ENCODE peak calls at places on chromosomes 2 and 18, in seven cellular contexts. One of them, this sample, is unnamed.

GRCh38 chr18:76219023-76219422 is 276.0 kb downstream of the ZNF516 start:
- DNase-seq in NCI-H2081 treated with DMSO at 0.1 percent for 48 hours: no peak
- DNase-seq in skeletal muscle cell: no peak
- DNase-seq in IMR-90: no peak
- DNase-seq in COR-L47: no peak
- DNase-seq in SK-N-MC: no peak
- DNase-seq in transverse colon: no peak
- DNase-seq in this sample: no peak

GRCh38 chr18:62617793-62618591 is 95.2 kb downstream of the ZCCHC2 start:
- DNase-seq in transverse colon: no peak
- DNase-seq in SK-N-MC: no peak
- DNase-seq in IMR-90: no peak
- DNase-seq in COR-L47: no peak
- DNase-seq in skeletal muscle cell: no peak
- DNase-seq in NCI-H2081 treated with DMSO at 0.1 percent for 48 hours: no peak
- DNase-seq in this sample: no peak

GRCh38 chr18:52160652-52161051 is 179.3 kb upstream of the DCC start:
- DNase-seq in skeletal muscle cell: no peak
- DNase-seq in SK-N-MC: no peak
- DNase-seq in NCI-H2081 treated with DMSO at 0.1 percent for 48 hours: no peak
- DNase-seq in transverse colon: no peak
- DNase-seq in IMR-90: no peak
- DNase-seq in COR-L47: no peak
- DNase-seq in this sample: no peak

GRCh38 chr2:74066491-74067203 is 81.1 kb downstream of the BOLA3 start:
- DNase-seq in transverse colon: no peak
- DNase-seq in IMR-90: no peak
- DNase-seq in SK-N-MC: no peak
- DNase-seq in NCI-H2081 treated with DMSO at 0.1 percent for 48 hours: no peak
- DNase-seq in COR-L47: no peak
- DNase-seq in skeletal muscle cell: no peak
- DNase-seq in this sample: no peak

GRCh38 chr2:195651041-195651440 is 6.0 kb upstream of the SLC39A10 start:
- DNase-seq in transverse colon: no peak
- DNase-seq in SK-N-MC: no peak
- DNase-seq in IMR-90: no peak
- DNase-seq in COR-L47: no peak
- DNase-seq in skeletal muscle cell: no peak
- DNase-seq in NCI-H2081 treated with DMSO at 0.1 percent for 48 hours: no peak
- DNase-seq in this sample: no peak

GRCh38 chr2:67840460-67841068 is 222.2 kb downstream of the C1D start:
- DNase-seq in IMR-90: peak
- DNase-seq in skeletal muscle cell: peak
- DNase-seq in transverse colon: peak
- DNase-seq in NCI-H2081 treated with DMSO at 0.1 percent for 48 hours: no peak
- DNase-seq in SK-N-MC: no peak
- DNase-seq in COR-L47: peak
- DNase-seq in this sample: no peak

GRCh38 chr2:149064365-149064841 is 25.9 kb downstream of the LYPD6B start:
- DNase-seq in skeletal muscle cell: no peak
- DNase-seq in COR-L47: no peak
- DNase-seq in NCI-H2081 treated with DMSO at 0.1 percent for 48 hours: no peak
- DNase-seq in SK-N-MC: no peak
- DNase-seq in transverse colon: peak
- DNase-seq in IMR-90: no peak
- DNase-seq in this sample: no peak

GRCh38 chr2:51711761-51712160 is 679.8 kb upstream of the NRXN1 start:
- DNase-seq in COR-L47: no peak
- DNase-seq in IMR-90: peak
- DNase-seq in SK-N-MC: no peak
- DNase-seq in skeletal muscle cell: peak
- DNase-seq in transverse colon: no peak
- DNase-seq in NCI-H2081 treated with DMSO at 0.1 percent for 48 hours: no peak
- DNase-seq in this sample: no peak

GRCh38 chr2:191847764-191848163 is 876 bp upstream of the CAVIN2 start:
- DNase-seq in COR-L47: no peak
- DNase-seq in skeletal muscle cell: no peak
- DNase-seq in transverse colon: no peak
- DNase-seq in SK-N-MC: no peak
- DNase-seq in IMR-90: no peak
- DNase-seq in NCI-H2081 treated with DMSO at 0.1 percent for 48 hours: no peak
- DNase-seq in this sample: no peak

GRCh38 chr2:35819053-35819452 is 536.5 kb upstream of the CRIM1 start:
- DNase-seq in SK-N-MC: no peak
- DNase-seq in skeletal muscle cell: no peak
- DNase-seq in NCI-H2081 treated with DMSO at 0.1 percent for 48 hours: no peak
- DNase-seq in COR-L47: no peak
- DNase-seq in IMR-90: no peak
- DNase-seq in transverse colon: no peak
- DNase-seq in this sample: no peak

GRCh38 chr2:49490710-49491109 is 336.4 kb upstream of the FSHR start:
- DNase-seq in skeletal muscle cell: no peak
- DNase-seq in COR-L47: peak
- DNase-seq in SK-N-MC: no peak
- DNase-seq in IMR-90: no peak
- DNase-seq in transverse colon: peak
- DNase-seq in NCI-H2081 treated with DMSO at 0.1 percent for 48 hours: peak
- DNase-seq in this sample: no peak

GRCh38 chr2:222869252-222869560 is 8.4 kb downstream of the ACSL3 start:
- DNase-seq in skeletal muscle cell: no peak
- DNase-seq in transverse colon: no peak
- DNase-seq in IMR-90: no peak
- DNase-seq in SK-N-MC: no peak
- DNase-seq in NCI-H2081 treated with DMSO at 0.1 percent for 48 hours: no peak
- DNase-seq in COR-L47: no peak
- DNase-seq in this sample: no peak

GRCh38 chr2:137706786-137707613 is 257.3 kb upstream of the HNMT start:
- DNase-seq in SK-N-MC: no peak
- DNase-seq in skeletal muscle cell: no peak
- DNase-seq in NCI-H2081 treated with DMSO at 0.1 percent for 48 hours: no peak
- DNase-seq in IMR-90: no peak
- DNase-seq in COR-L47: no peak
- DNase-seq in transverse colon: no peak
- DNase-seq in this sample: no peak

GRCh38 chr2:190417045-190417842 is 9.1 kb downstream of the MFSD6 start:
- DNase-seq in transverse colon: no peak
- DNase-seq in COR-L47: no peak
- DNase-seq in skeletal muscle cell: no peak
- DNase-seq in SK-N-MC: no peak
- DNase-seq in NCI-H2081 treated with DMSO at 0.1 percent for 48 hours: no peak
- DNase-seq in IMR-90: no peak
- DNase-seq in this sample: no peak

GRCh38 chr2:144995482-144995881 is 475.6 kb upstream of the ZEB2 start:
- DNase-seq in NCI-H2081 treated with DMSO at 0.1 percent for 48 hours: no peak
- DNase-seq in SK-N-MC: no peak
- DNase-seq in COR-L47: no peak
- DNase-seq in skeletal muscle cell: no peak
- DNase-seq in IMR-90: no peak
- DNase-seq in transverse colon: no peak
- DNase-seq in this sample: no peak

GRCh38 chr18:7683753-7684152 is 116.6 kb downstream of the PTPRM start:
- DNase-seq in SK-N-MC: no peak
- DNase-seq in skeletal muscle cell: no peak
- DNase-seq in COR-L47: no peak
- DNase-seq in transverse colon: no peak
- DNase-seq in IMR-90: no peak
- DNase-seq in NCI-H2081 treated with DMSO at 0.1 percent for 48 hours: no peak
- DNase-seq in this sample: no peak

GRCh38 chr18:33957705-33958104 is 267.0 kb downstream of the NOL4 start:
- DNase-seq in SK-N-MC: no peak
- DNase-seq in NCI-H2081 treated with DMSO at 0.1 percent for 48 hours: no peak
- DNase-seq in skeletal muscle cell: no peak
- DNase-seq in IMR-90: no peak
- DNase-seq in COR-L47: peak
- DNase-seq in transverse colon: no peak
- DNase-seq in this sample: no peak

GRCh38 chr2:7835693-7836680 is 845.9 kb upstream of the ID2 start:
- DNase-seq in IMR-90: no peak
- DNase-seq in transverse colon: no peak
- DNase-seq in skeletal muscle cell: no peak
- DNase-seq in COR-L47: no peak
- DNase-seq in SK-N-MC: no peak
- DNase-seq in NCI-H2081 treated with DMSO at 0.1 percent for 48 hours: no peak
- DNase-seq in this sample: no peak

GRCh38 chr2:26934335-26934724 is 36.1 kb upstream of the MAPRE3 start:
- DNase-seq in IMR-90: no peak
- DNase-seq in SK-N-MC: no peak
- DNase-seq in skeletal muscle cell: no peak
- DNase-seq in transverse colon: no peak
- DNase-seq in COR-L47: no peak
- DNase-seq in NCI-H2081 treated with DMSO at 0.1 percent for 48 hours: no peak
- DNase-seq in this sample: no peak

GRCh38 chr2:109403841-109404201 is 209.9 kb downstream of the SEPTIN10 start:
- DNase-seq in transverse colon: no peak
- DNase-seq in NCI-H2081 treated with DMSO at 0.1 percent for 48 hours: no peak
- DNase-seq in COR-L47: no peak
- DNase-seq in skeletal muscle cell: no peak
- DNase-seq in IMR-90: peak
- DNase-seq in SK-N-MC: no peak
- DNase-seq in this sample: no peak

GRCh38 chr2:101517753-101518152 is 42.8 kb upstream of the RFX8 start:
- DNase-seq in COR-L47: no peak
- DNase-seq in IMR-90: peak
- DNase-seq in skeletal muscle cell: peak
- DNase-seq in SK-N-MC: no peak
- DNase-seq in NCI-H2081 treated with DMSO at 0.1 percent for 48 hours: no peak
- DNase-seq in transverse colon: no peak
- DNase-seq in this sample: no peak

GRCh38 chr2:38581193-38582147 is 21.3 kb downstream of the HNRNPLL start:
- DNase-seq in transverse colon: peak
- DNase-seq in SK-N-MC: peak
- DNase-seq in skeletal muscle cell: no peak
- DNase-seq in IMR-90: peak
- DNase-seq in NCI-H2081 treated with DMSO at 0.1 percent for 48 hours: peak
- DNase-seq in COR-L47: peak
- DNase-seq in this sample: no peak

GRCh38 chr2:148582679-148583511 is 61.7 kb upstream of the EPC2 start:
- DNase-seq in IMR-90: peak
- DNase-seq in COR-L47: no peak
- DNase-seq in transverse colon: no peak
- DNase-seq in SK-N-MC: no peak
- DNase-seq in NCI-H2081 treated with DMSO at 0.1 percent for 48 hours: no peak
- DNase-seq in skeletal muscle cell: no peak
- DNase-seq in this sample: no peak

GRCh38 chr18:49814147-49814499 is 790 bp upstream of the ACAA2 start:
- DNase-seq in COR-L47: peak
- DNase-seq in transverse colon: peak
- DNase-seq in skeletal muscle cell: peak
- DNase-seq in IMR-90: peak
- DNase-seq in NCI-H2081 treated with DMSO at 0.1 percent for 48 hours: no peak
- DNase-seq in SK-N-MC: no peak
- DNase-seq in this sample: peak

GRCh38 chr2:49693961-49694360 is 539.6 kb upstream of the FSHR start:
- DNase-seq in NCI-H2081 treated with DMSO at 0.1 percent for 48 hours: no peak
- DNase-seq in SK-N-MC: no peak
- DNase-seq in skeletal muscle cell: no peak
- DNase-seq in IMR-90: no peak
- DNase-seq in transverse colon: no peak
- DNase-seq in COR-L47: no peak
- DNase-seq in this sample: no peak

GRCh38 chr2:109211324-109211723 is 82.3 kb downstream of the SH3RF3 start:
- DNase-seq in COR-L47: no peak
- DNase-seq in IMR-90: no peak
- DNase-seq in transverse colon: no peak
- DNase-seq in SK-N-MC: no peak
- DNase-seq in NCI-H2081 treated with DMSO at 0.1 percent for 48 hours: no peak
- DNase-seq in skeletal muscle cell: no peak
- DNase-seq in this sample: no peak

GRCh38 chr2:181371782-181372292 is 85.3 kb upstream of the ITGA4 start:
- DNase-seq in skeletal muscle cell: peak
- DNase-seq in SK-N-MC: no peak
- DNase-seq in IMR-90: peak
- DNase-seq in COR-L47: no peak
- DNase-seq in transverse colon: no peak
- DNase-seq in NCI-H2081 treated with DMSO at 0.1 percent for 48 hours: no peak
- DNase-seq in this sample: no peak

GRCh38 chr2:133173224-133173623 is 395.0 kb downstream of the NCKAP5 start:
- DNase-seq in NCI-H2081 treated with DMSO at 0.1 percent for 48 hours: no peak
- DNase-seq in COR-L47: no peak
- DNase-seq in IMR-90: no peak
- DNase-seq in SK-N-MC: no peak
- DNase-seq in skeletal muscle cell: no peak
- DNase-seq in transverse colon: no peak
- DNase-seq in this sample: no peak

GRCh38 chr18:71287268-71287667 is 998.4 kb downstream of the SOCS6 start:
- DNase-seq in COR-L47: no peak
- DNase-seq in transverse colon: no peak
- DNase-seq in SK-N-MC: no peak
- DNase-seq in IMR-90: no peak
- DNase-seq in NCI-H2081 treated with DMSO at 0.1 percent for 48 hours: no peak
- DNase-seq in skeletal muscle cell: no peak
- DNase-seq in this sample: no peak

GRCh38 chr2:203798296-203799157 is 69.0 kb upstream of the CTLA4 start:
- DNase-seq in skeletal muscle cell: no peak
- DNase-seq in NCI-H2081 treated with DMSO at 0.1 percent for 48 hours: no peak
- DNase-seq in SK-N-MC: no peak
- DNase-seq in transverse colon: no peak
- DNase-seq in COR-L47: no peak
- DNase-seq in IMR-90: no peak
- DNase-seq in this sample: no peak

GRCh38 chr2:219296142-219296541 is 13.1 kb downstream of the PTPRN start:
- DNase-seq in skeletal muscle cell: no peak
- DNase-seq in SK-N-MC: no peak
- DNase-seq in IMR-90: no peak
- DNase-seq in NCI-H2081 treated with DMSO at 0.1 percent for 48 hours: no peak
- DNase-seq in transverse colon: no peak
- DNase-seq in COR-L47: no peak
- DNase-seq in this sample: no peak

GRCh38 chr2:74915743-74916142 is 42.7 kb upstream of the POLE4 start:
- DNase-seq in NCI-H2081 treated with DMSO at 0.1 percent for 48 hours: no peak
- DNase-seq in COR-L47: no peak
- DNase-seq in SK-N-MC: no peak
- DNase-seq in transverse colon: no peak
- DNase-seq in skeletal muscle cell: peak
- DNase-seq in IMR-90: peak
- DNase-seq in this sample: no peak

GRCh38 chr18:10023853-10024638 is 110.2 kb downstream of the VAPA start:
- DNase-seq in SK-N-MC: no peak
- DNase-seq in skeletal muscle cell: no peak
- DNase-seq in IMR-90: no peak
- DNase-seq in COR-L47: peak
- DNase-seq in transverse colon: no peak
- DNase-seq in NCI-H2081 treated with DMSO at 0.1 percent for 48 hours: peak
- DNase-seq in this sample: no peak

GRCh38 chr2:65655000-65655399 is 222.6 kb upstream of the SPRED2 start:
- DNase-seq in NCI-H2081 treated with DMSO at 0.1 percent for 48 hours: no peak
- DNase-seq in COR-L47: no peak
- DNase-seq in transverse colon: no peak
- DNase-seq in IMR-90: no peak
- DNase-seq in skeletal muscle cell: no peak
- DNase-seq in SK-N-MC: no peak
- DNase-seq in this sample: no peak

GRCh38 chr2:181686566-181687185 is 6.4 kb upstream of the NEUROD1 start:
- DNase-seq in NCI-H2081 treated with DMSO at 0.1 percent for 48 hours: peak
- DNase-seq in skeletal muscle cell: no peak
- DNase-seq in transverse colon: no peak
- DNase-seq in COR-L47: peak
- DNase-seq in IMR-90: no peak
- DNase-seq in SK-N-MC: no peak
- DNase-seq in this sample: no peak

GRCh38 chr2:173048901-173049661 is 26.6 kb upstream of the MAP3K20 start:
- DNase-seq in SK-N-MC: peak
- DNase-seq in NCI-H2081 treated with DMSO at 0.1 percent for 48 hours: no peak
- DNase-seq in COR-L47: no peak
- DNase-seq in skeletal muscle cell: peak
- DNase-seq in transverse colon: peak
- DNase-seq in IMR-90: peak
- DNase-seq in this sample: no peak

GRCh38 chr18:24491882-24492281 is 31.4 kb downstream of the HRH4 start:
- DNase-seq in skeletal muscle cell: no peak
- DNase-seq in NCI-H2081 treated with DMSO at 0.1 percent for 48 hours: no peak
- DNase-seq in COR-L47: no peak
- DNase-seq in SK-N-MC: no peak
- DNase-seq in IMR-90: no peak
- DNase-seq in transverse colon: peak
- DNase-seq in this sample: no peak

This sample was measured in activated naive CD8-positive, alpha-beta T cell treated with anti-CD3 and anti-CD28 coated beads, Interleukin-2, amount 50 U/mL, for 16 hours.